ENCODE peak calls at places on chromosomes 12 and 14, in six cellular contexts. O is effector CD4-positive, alpha-beta T cell; S is neural progenitor cell; Y is occipital lobe; N is GM23248; M is fibroblast of lung. B is an unnamed sample.

GRCh38 chr14:101791919-101792572 is 30.5 kb downstream of the PPP2R5C start:
- DNase-seq in O (no peak), S (no peak), Y (no peak), N (peak), M (peak), B (no peak)

GRCh38 chr14:51333901-51334432 is 93.9 kb downstream of the TMX1 start:
- DNase-seq in O (no peak), S (no peak), Y (no peak), N (peak), M (no peak), B (no peak)

GRCh38 chr12:57726884-57727757 is 11.4 kb downstream of the AGAP2 start:
- DNase-seq in O (no peak), S (peak), Y (no peak), N (peak), M (peak), B (no peak)

GRCh38 chr12:45244561-45245348 is 28.9 kb downstream of the ANO6 start:
- DNase-seq in O (no peak), S (no peak), Y (no peak), N (peak), M (peak), B (peak)

GRCh38 chr12:90209029-90209428 is 500.4 kb upstream of the ATP2B1 start:
- DNase-seq in O (no peak), S (no peak), Y (no peak), N (no peak), M (no peak), B (no peak)

GRCh38 chr14:91968280-91968679 is 20.8 kb upstream of the FBLN5 start:
- DNase-seq in O (peak), S (no peak), Y (no peak), N (no peak), M (no peak), B (no peak)

GRCh38 chr12:49627752-49628360 is 4.5 kb downstream of the PRPF40B start:
- DNase-seq in O (no peak), S (no peak), Y (no peak), N (peak), M (no peak), B (no peak)

GRCh38 chr14:94180655-94181271 is 6.6 kb downstream of the PPP4R4 start:
- DNase-seq in O (no peak), S (peak), Y (no peak), N (peak), M (peak), B (peak)

GRCh38 chr12:124694846-124695497 is 127.6 kb upstream of the NCOR2 start:
- DNase-seq in O (no peak), S (no peak), Y (no peak), N (peak), M (peak), B (no peak)

GRCh38 chr14:100299238-100299560 is 7.0 kb downstream of the SLC25A29 start:
- DNase-seq in O (no peak), S (no peak), Y (no peak), N (no peak), M (no peak), B (no peak)

GRCh38 chr12:7495136-7495535 is 8.4 kb downstream of the CD163 start:
- DNase-seq in O (no peak), S (no peak), Y (no peak), N (no peak), M (no peak), B (no peak)

GRCh38 chr12:112183591-112184021 is 58.2 kb downstream of the TRAFD1 start:
- DNase-seq in O (no peak), S (no peak), Y (no peak), N (no peak), M (no peak), B (no peak)

GRCh38 chr14:74207943-74208342 is 31.3 kb upstream of the VSX2 start:
- DNase-seq in O (no peak), S (peak), Y (no peak), N (peak), M (peak), B (no peak)

GRCh38 chr12:108054496-108054895 is 74.6 kb upstream of the WSCD2 start:
- DNase-seq in O (no peak), S (no peak), Y (no peak), N (no peak), M (no peak), B (no peak)